ENCODE peak calls at places on chromosomes 1 and 21, in ten cellular contexts. Y is stomach, I is mesothelial cell of epicardium, L is astrocyte of the spinal cord, J is epithelial cell of esophagus, A is tibial artery, F is neural progenitor cell, Q is PC-3, X is mammary epithelial cell, M is uterus. S is an unnamed sample.
A peak's percentile ranks its signal among the peaks of the same experiment; 100 is the strongest.

GRCh38 chr1:229108598-229109201 is 162.2 kb upstream of the RAB4A start:
- DNase-seq in Y (peak; percentile 53), A (peak; percentile 81), Q (peak; percentile 22), M (no peak), I (no peak), F (peak; percentile 36), J (no peak), L (no peak), X (no peak), S (no peak)

GRCh38 chr1:92790081-92790480 is 5.2 kb upstream of the EVI5 start:
- DNase-seq in Y (no peak), J (no peak), M (no peak), L (no peak), I (no peak), A (no peak), Q (no peak), F (no peak), X (no peak), S (no peak)

GRCh38 chr1:59898927-59899326 is 27.6 kb downstream of the CYP2J2 start:
- DNase-seq in A (no peak), F (no peak), X (no peak), I (no peak), J (peak; percentile 17), L (no peak), Q (no peak), M (no peak), Y (no peak), S (no peak)

GRCh38 chr1:2275796-2276536 is 47.8 kb downstream of the SKI start:
- DNase-seq in Y (no peak), A (no peak), F (no peak), Q (no peak), X (no peak), L (peak; percentile 50), I (no peak), M (peak; percentile 29), J (peak; percentile 42), S (no peak)

GRCh38 chr1:203342192-203342940 is 8.6 kb downstream of the FMOD start:
- DNase-seq in X (peak; percentile 36), Y (peak; percentile 71), A (no peak), J (peak; percentile 64), I (no peak), F (peak; percentile 79), Q (peak; percentile 71), M (peak; percentile 59), L (peak; percentile 17), S (no peak)

GRCh38 chr1:229803601-229804217 is 177.7 kb downstream of the URB2 start:
- DNase-seq in Q (peak; percentile 68), F (no peak), M (no peak), I (no peak), A (no peak), J (peak; percentile 65), L (no peak), X (peak; percentile 21), Y (no peak), S (no peak)

GRCh38 chr1:61337037-61337436 is 254.7 kb downstream of the NFIA start:
- DNase-seq in F (no peak), I (no peak), M (no peak), A (no peak), Q (peak; percentile 24), Y (no peak), L (no peak), J (peak; percentile 24), X (no peak), S (no peak)

GRCh38 chr1:6131561-6131960 is 48.6 kb downstream of the CHD5 start:
- DNase-seq in L (no peak), X (no peak), A (no peak), I (no peak), Q (no peak), Y (no peak), J (no peak), F (no peak), M (no peak), S (no peak)

GRCh38 chr21:45974073-45975016 is 7.2 kb upstream of the COL6A1 start:
- DNase-seq in Q (peak; percentile 74), A (peak; percentile 87), I (no peak), L (peak; percentile 89), J (no peak), Y (peak; percentile 26), X (peak; percentile 28), M (peak; percentile 75), F (peak; percentile 70), S (no peak)

GRCh38 chr1:228212415-228212965 is 4.6 kb downstream of the OBSCN start:
- DNase-seq in A (no peak), Q (no peak), J (peak; percentile 12), F (peak; percentile 51), L (no peak), Y (no peak), M (no peak), X (no peak), I (no peak), S (no peak)

GRCh38 chr1:40132383-40133121 is 28.6 kb upstream of the RLF start:
- DNase-seq in L (peak; percentile 9), F (no peak), J (peak; percentile 10), M (no peak), I (no peak), X (no peak), Y (no peak), Q (no peak), A (no peak), S (no peak)

GRCh38 chr21:45109831-45110492 is 35.6 kb downstream of the ADARB1 start:
- DNase-seq in Q (no peak), L (peak; percentile 30), M (no peak), I (no peak), Y (no peak), J (no peak), F (no peak), A (peak; percentile 70), X (no peak), S (peak; percentile 37)

GRCh38 chr1:17597651-17598050 is 58.2 kb downstream of the ARHGEF10L start:
- DNase-seq in J (peak; percentile 35), F (no peak), A (no peak), M (no peak), L (no peak), X (peak; percentile 23), Y (no peak), I (no peak), Q (no peak), S (no peak)

GRCh38 chr21:29053656-29054055 is 19.8 kb downstream of the CCT8 start:
- DNase-seq in Y (no peak), M (no peak), X (no peak), Q (no peak), F (no peak), J (no peak), A (no peak), I (no peak), L (peak; percentile 44), S (no peak)

DNA sequence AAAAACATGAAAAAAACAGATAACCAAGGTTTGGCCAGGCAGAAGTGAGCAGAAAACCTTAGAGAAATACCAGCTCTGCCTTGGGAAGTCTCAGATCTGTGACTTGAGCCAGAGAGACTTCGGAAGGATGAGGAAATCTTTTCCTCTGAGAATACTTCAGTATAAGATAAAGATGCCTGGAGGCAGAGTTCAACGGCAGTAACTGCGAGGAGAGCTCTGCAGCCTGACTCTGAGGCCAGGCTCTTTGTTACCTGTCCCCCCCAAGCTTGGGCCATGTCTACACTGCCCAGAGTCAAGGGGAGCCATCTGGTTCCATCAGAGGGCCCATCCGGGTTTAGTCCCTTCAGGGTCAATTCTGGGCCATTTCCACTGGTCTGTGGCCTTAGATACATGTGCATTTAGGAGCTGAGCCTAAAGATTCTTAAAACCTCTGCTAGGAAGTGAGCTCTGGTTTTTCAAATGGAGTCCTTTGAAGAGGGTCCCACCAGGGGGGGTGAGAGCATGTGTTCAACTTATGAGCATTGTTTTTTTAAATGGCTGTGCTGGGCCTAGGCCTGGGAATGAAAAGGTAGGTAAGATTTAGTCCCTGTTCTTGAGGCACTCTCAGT is 8.7 kb downstream of the KIRREL1 start:
- DNase-seq in J (peak; percentile 39), A (peak; percentile 52), F (peak; percentile 64), L (no peak), Y (no peak), I (no peak), X (peak; percentile 23), Q (no peak), M (no peak), S (no peak)
- TF ChIP-seq CTCF in J (no peak), A (no peak), F (no peak), L (peak; percentile 14), Y (no peak), I (no peak), X (no peak), Q (no peak), M (no peak), S (no peak)

DNA sequence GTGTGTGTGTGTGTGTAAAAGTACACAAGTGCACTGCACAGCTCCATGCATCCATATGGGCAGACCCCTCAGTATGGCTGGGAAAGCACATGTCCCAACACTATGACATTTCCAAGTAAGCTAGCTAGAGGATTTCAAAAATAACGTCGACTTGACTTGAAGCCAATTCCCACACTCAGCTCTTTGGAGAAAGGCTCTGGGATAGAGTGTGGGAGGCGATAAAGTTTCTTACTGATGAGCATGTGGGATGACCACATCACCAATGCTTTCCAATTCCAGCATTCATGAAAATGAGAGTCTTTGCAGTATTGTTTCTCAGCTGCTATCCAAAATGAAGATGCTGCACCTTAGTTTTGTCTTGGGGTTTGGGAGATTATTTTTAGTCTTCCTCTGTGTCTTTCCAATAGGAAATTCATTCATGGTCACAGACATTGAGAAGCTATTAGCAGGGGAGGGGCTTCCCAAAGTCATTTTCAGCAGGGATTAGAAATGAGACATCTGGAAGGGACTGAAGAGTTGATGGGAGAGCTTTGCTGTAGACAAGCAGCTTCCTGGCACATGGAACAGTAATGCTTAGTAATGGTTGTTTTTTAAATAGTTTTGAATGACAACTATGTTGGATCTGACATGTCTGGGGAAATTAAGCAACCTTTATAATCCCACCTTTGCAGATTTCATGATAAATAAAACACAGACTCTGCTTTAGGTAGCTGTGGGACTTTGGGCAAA is 143.5 kb downstream of the ASTN1 start:
- DNase-seq in I (no peak), Q (no peak), M (no peak), A (no peak), X (no peak), Y (no peak), L (no peak), J (no peak), F (no peak), S (no peak)
- TF ChIP-seq CTCF in I (no peak), Q (no peak), M (no peak), A (no peak), X (no peak), Y (no peak), L (no peak), J (no peak), F (no peak), S (no peak)

GRCh38 chr21:26965567-26966359 is 1.1 kb downstream of the ADAMTS5 start:
- DNase-seq in Y (peak; percentile 25), M (peak; percentile 80), L (no peak), A (peak; percentile 71), I (peak; percentile 40), J (peak; percentile 31), F (peak; percentile 87), X (peak; percentile 9), Q (no peak), S (no peak)
- TF ChIP-seq CTCF in Y (no peak), M (peak; percentile 37), L (peak; percentile 45), A (peak; percentile 40), I (peak; percentile 19), J (no peak), F (peak; percentile 63), X (peak; percentile 2), Q (no peak), S (no peak)

DNA sequence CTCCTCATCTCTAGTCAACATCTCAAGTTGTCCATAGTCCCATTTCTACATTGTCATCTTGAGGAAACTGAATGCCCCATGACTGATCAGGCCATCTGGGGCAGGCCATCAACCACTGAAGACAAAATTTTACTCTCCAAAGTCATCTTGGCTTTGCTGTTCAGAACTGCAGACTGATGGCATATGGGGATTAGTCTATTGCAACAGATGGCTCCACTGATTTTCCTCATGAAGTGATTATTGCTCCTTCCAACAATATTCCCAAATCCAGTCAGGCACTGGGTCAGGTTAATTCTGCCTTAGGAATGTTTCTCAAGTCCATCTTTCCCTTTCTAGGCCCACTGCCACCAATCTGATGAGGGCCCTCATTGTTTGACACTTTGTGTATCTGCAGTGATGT is 101.7 kb downstream of the ESRRG start:
- DNase-seq in F (no peak), A (no peak), Y (no peak), J (no peak), Q (no peak), X (no peak), M (no peak), I (no peak), L (no peak), S (no peak)
- TF ChIP-seq CTCF in F (no peak), A (no peak), Y (no peak), J (no peak), Q (no peak), X (no peak), M (no peak), I (no peak), L (no peak), S (no peak)